ENCODE peak calls at places on chromosomes 1 and 21, in ten cellular contexts. V, B, A, I, K, N, W, P, R and T are unnamed samples.

GRCh38 chr1:147771216-147772125 is 11.1 kb upstream of the GJA5 start:
- DNase-seq in V (no peak), B (peak), A (no peak), I (no peak), K (peak), N (no peak), W (no peak), P (peak), R (no peak), T (no peak)

GRCh38 chr1:67832737-67833594 is at the start of gene GNG12:
- DNase-seq in V (no peak), B (peak), A (peak), I (no peak), K (peak), N (peak), W (peak), P (peak), R (peak), T (peak)

GRCh38 chr1:109910123-109910962 is at the start of gene CSF1:
- DNase-seq in V (peak), B (peak), A (peak), I (no peak), K (no peak), N (peak), W (peak), P (peak), R (peak), T (peak)

GRCh38 chr21:32143222-32143939 is 135.5 kb downstream of the MIS18A start:
- DNase-seq in V (peak), B (no peak), A (peak), I (no peak), K (no peak), N (peak), W (peak), P (no peak), R (no peak), T (peak)

GRCh38 chr1:34742667-34743270 is 12.1 kb upstream of the GJB5 start:
- DNase-seq in V (peak), B (peak), A (peak), I (no peak), K (peak), N (no peak), W (peak), P (no peak), R (peak), T (no peak)

GRCh38 chr1:108742268-108742667 is 4.2 kb upstream of the STXBP3 start:
- DNase-seq in V (no peak), B (no peak), A (no peak), I (no peak), K (no peak), N (no peak), W (no peak), P (no peak), R (no peak), T (no peak)

GRCh38 chr21:15850645-15851044 is 120.9 kb downstream of the USP25 start:
- DNase-seq in V (no peak), B (peak), A (no peak), I (no peak), K (peak), N (no peak), W (peak), P (no peak), R (no peak), T (no peak)

GRCh38 chr1:156598731-156599432 is 2.4 kb downstream of the GPATCH4 start:
- DNase-seq in V (no peak), B (no peak), A (no peak), I (no peak), K (no peak), N (no peak), W (no peak), P (no peak), R (no peak), T (no peak)

GRCh38 chr1:55035904-55036303 is 3.4 kb upstream of the PCSK9 start:
- DNase-seq in V (no peak), B (no peak), A (no peak), I (no peak), K (peak), N (no peak), W (no peak), P (no peak), R (no peak), T (no peak)

GRCh38 chr1:64112281-64112680 is 91.1 kb upstream of the UBE2U start:
- DNase-seq in V (peak), B (peak), A (no peak), I (peak), K (peak), N (no peak), W (peak), P (no peak), R (no peak), T (peak)

GRCh38 chr1:52237430-52237829 is 95.5 kb downstream of the ZFYVE9 start:
- DNase-seq in V (no peak), B (peak), A (no peak), I (no peak), K (peak), N (no peak), W (peak), P (no peak), R (no peak), T (peak)

GRCh38 chr1:145879775-145880174 is 5.9 kb downstream of the ANKRD35 start:
- DNase-seq in V (no peak), B (no peak), A (no peak), I (no peak), K (no peak), N (no peak), W (no peak), P (no peak), R (no peak), T (no peak)

GRCh38 chr1:11908139-11909021 is 17.8 kb downstream of the KIAA2013 start:
- DNase-seq in V (peak), B (peak), A (peak), I (peak), K (peak), N (peak), W (peak), P (peak), R (peak), T (peak)

GRCh38 chr1:17861685-17862084 is 106.6 kb downstream of the ACTL8 start:
- DNase-seq in V (no peak), B (peak), A (no peak), I (no peak), K (no peak), N (no peak), W (peak), P (no peak), R (no peak), T (no peak)

GRCh38 chr1:34529935-34530859 is 224.7 kb upstream of the GJB5 start:
- DNase-seq in V (no peak), B (no peak), A (no peak), I (no peak), K (no peak), N (no peak), W (no peak), P (no peak), R (peak), T (no peak)

GRCh38 chr1:93753766-93754763 is 72.4 kb upstream of the BCAR3 start:
- DNase-seq in V (peak), B (peak), A (peak), I (peak), K (peak), N (no peak), W (peak), P (no peak), R (no peak), T (peak)

GRCh38 chr21:33860332-33860879 is 55.2 kb downstream of the ATP5PO start:
- DNase-seq in V (no peak), B (no peak), A (no peak), I (no peak), K (no peak), N (no peak), W (no peak), P (no peak), R (no peak), T (no peak)

GRCh38 chr1:228359613-228360532 is 46.8 kb downstream of the TRIM11 start:
- DNase-seq in V (no peak), B (no peak), A (no peak), I (no peak), K (no peak), N (no peak), W (no peak), P (no peak), R (no peak), T (no peak)

GRCh38 chr1:109425391-109425790 is 857 bp downstream of the PSMA5 start:
- DNase-seq in V (no peak), B (peak), A (no peak), I (no peak), K (peak), N (no peak), W (peak), P (no peak), R (peak), T (no peak)

GRCh38 chr1:235910357-235911299 is 43.9 kb upstream of the LYST start:
- DNase-seq in V (no peak), B (peak), A (peak), I (peak), K (peak), N (no peak), W (peak), P (no peak), R (no peak), T (peak)

DNA sequence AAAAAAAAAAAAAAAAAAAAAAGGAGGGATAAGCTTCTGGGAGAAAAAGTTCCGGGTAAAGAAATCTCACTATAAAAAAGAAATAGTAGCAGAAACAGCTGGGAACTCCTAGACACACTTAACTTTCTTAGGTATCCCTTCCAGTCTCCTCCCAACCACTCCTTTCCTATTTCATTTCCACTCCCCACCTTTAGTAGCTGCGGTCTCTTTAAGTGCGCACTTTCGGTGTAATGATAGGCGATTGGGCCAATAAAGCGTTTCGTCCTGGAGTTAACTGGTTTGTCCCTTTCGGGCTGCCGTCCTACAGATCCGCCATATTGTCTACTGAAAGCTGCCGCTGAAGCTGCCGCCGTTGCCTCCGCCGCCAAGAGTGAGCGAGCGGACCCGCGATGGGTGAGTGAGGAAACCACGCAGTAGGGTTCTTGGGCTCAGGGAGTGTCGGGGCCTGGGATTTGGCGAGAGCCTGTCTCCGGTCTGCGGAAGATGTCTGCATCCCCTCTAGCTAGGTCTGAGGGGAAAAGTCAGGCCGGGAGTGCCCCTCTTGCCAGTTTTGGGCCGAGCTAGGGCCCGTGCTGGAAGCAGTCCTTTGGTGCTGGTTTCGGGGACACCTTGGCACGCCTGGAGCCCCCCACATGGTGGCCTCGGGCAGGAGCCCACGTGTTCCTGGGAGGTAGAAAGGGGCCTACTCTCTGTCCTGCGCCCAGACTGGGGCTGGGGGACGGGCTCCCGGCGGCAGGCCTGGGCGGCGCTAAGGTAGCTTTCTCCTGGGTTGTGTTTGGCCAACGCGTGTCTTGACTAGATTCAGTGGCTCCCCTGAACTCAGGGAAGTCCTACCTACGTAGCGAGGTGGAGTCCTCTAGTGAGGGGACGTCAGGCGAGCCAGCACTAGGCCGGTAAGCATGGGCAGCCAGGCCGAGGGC is at the start of gene KPNA6:
- DNase-seq in V (peak), B (peak), A (peak), I (peak), K (peak), N (peak), W (peak), P (peak), R (peak), T (peak)
- TF ChIP-seq CTCF in V (no peak), B (no peak), A (no peak), I (no peak), K (peak), N (no peak), W (no peak), P (no peak), R (no peak), T (no peak)

GRCh38 chr1:62111084-62111483 is 83.6 kb upstream of the L1TD1 start:
- DNase-seq in V (no peak), B (no peak), A (no peak), I (no peak), K (no peak), N (no peak), W (no peak), P (no peak), R (no peak), T (no peak)
- TF ChIP-seq CTCF in V (no peak), B (no peak), A (no peak), I (peak), K (no peak), N (no peak), W (no peak), P (no peak), R (no peak), T (no peak)

DNA sequence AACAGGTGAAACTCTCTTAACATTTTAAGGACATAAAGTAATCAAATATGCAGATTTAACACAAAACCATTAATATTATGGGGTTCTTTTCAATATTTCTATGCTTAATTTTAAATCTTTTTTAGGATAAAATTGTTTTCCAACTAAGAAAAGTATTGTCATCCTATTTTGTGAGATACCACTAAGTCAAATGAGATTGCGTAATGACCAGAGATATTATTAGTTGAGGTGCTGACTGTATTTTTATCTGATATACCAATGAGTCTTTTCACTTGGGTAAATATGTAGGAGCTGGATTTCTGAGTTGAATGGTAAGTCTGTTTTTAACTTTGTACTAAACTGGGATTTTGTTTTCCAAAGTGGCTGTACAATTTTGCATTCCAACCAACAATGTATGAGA is 25.4 kb downstream of the LEPR start:
- DNase-seq in V (no peak), B (no peak), A (no peak), I (no peak), K (no peak), N (no peak), W (no peak), P (no peak), R (no peak), T (no peak)
- TF ChIP-seq CTCF in V (no peak), B (no peak), A (no peak), I (no peak), K (no peak), N (no peak), W (no peak), P (no peak), R (no peak), T (no peak)

DNA sequence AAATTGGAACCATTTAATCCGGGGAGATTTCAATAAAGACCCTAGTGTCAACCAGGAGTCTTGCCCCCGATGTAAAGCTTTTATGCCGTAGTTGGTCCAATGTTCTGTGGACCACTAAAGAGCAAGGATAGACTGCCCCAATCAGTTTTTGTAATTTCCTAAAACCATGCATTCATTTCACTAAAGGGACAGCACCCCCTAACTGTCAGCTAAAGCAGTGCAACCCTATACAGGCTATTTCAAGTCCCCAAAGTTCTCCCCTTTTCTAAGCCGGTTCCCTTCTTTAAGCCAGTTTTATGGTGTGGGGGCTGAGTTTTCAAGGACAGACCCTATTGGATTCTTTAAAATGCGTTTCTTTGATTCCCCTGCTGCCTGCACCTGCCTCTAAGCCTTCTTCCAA is 12.7 kb upstream of the PDPN start:
- DNase-seq in V (no peak), B (no peak), A (no peak), I (no peak), K (no peak), N (no peak), W (no peak), P (no peak), R (no peak), T (no peak)
- TF ChIP-seq CTCF in V (peak), B (peak), A (no peak), I (peak), K (peak), N (peak), W (peak), P (no peak), R (peak), T (no peak)

GRCh38 chr1:32963746-32964460 is 706 bp downstream of the RNF19B start:
- DNase-seq in V (no peak), B (no peak), A (peak), I (peak), K (peak), N (peak), W (peak), P (peak), R (peak), T (no peak)
- TF ChIP-seq CTCF in V (no peak), B (no peak), A (no peak), I (peak), K (no peak), N (no peak), W (no peak), P (no peak), R (no peak), T (no peak)